ENCODE peak calls at places on chromosomes 1 and 21, in four cellular contexts. V, U, Y and N are unnamed samples.
A peak's percentile ranks its signal among the peaks of the same experiment; 100 is the strongest.

GRCh38 chr1:42721926-42722325 is 18.1 kb downstream of the CLDN19 start:
- DNase-seq in V (no peak), Y (no peak), U (no peak), N (no peak)

GRCh38 chr1:67468066-67468718 is 38.0 kb upstream of the SERBP1 start:
- DNase-seq in U (no peak), V (no peak), Y (no peak), N (no peak)

GRCh38 chr1:53769780-53770179 is 30.8 kb upstream of the GLIS1 start:
- DNase-seq in U (no peak), Y (no peak), V (no peak), N (no peak)

GRCh38 chr1:15696956-15697521 is 12.9 kb downstream of the PLEKHM2 start:
- DNase-seq in V (no peak), Y (no peak), U (no peak), N (peak; percentile 66)

GRCh38 chr1:205488074-205488723 is 16.3 kb upstream of the CDK18 start:
- DNase-seq in Y (no peak), V (peak; percentile 73), U (peak; percentile 61), N (peak; percentile 24)

GRCh38 chr1:192610114-192610958 is 25.6 kb upstream of the RGS13 start:
- DNase-seq in V (peak; percentile 17), U (no peak), Y (no peak), N (no peak)

GRCh38 chr1:198121058-198121829 is 35.6 kb upstream of the NEK7 start:
- DNase-seq in Y (no peak), U (no peak), V (peak; percentile 78), N (no peak)

GRCh38 chr1:34331527-34331926 is 154.8 kb downstream of the C1orf94 start:
- DNase-seq in U (no peak), V (no peak), Y (no peak), N (no peak)

GRCh38 chr1:23664837-23665795 is 26.5 kb upstream of the RPL11 start:
- DNase-seq in V (peak; percentile 62), Y (no peak), U (no peak), N (no peak)

GRCh38 chr1:151024540-151025146 is 11.7 kb upstream of the BNIPL start:
- DNase-seq in V (peak; percentile 88), U (peak; percentile 79), Y (peak; percentile 68), N (peak; percentile 88)

GRCh38 chr1:88736633-88737248 is 52.7 kb downstream of the PKN2 start:
- DNase-seq in V (peak; percentile 33), U (no peak), Y (no peak), N (no peak)

GRCh38 chr1:72845342-72845741 is 563.0 kb upstream of the NEGR1 start:
- DNase-seq in U (no peak), Y (no peak), V (no peak), N (no peak)

GRCh38 chr1:10280442-10281350 is 70.3 kb downstream of the KIF1B start:
- DNase-seq in U (no peak), V (no peak), Y (no peak), N (no peak)

GRCh38 chr1:168379110-168379860 is 98.6 kb downstream of the TBX19 start:
- DNase-seq in U (no peak), V (no peak), Y (no peak), N (no peak)

GRCh38 chr1:164361927-164362326 is 197.1 kb upstream of the PBX1 start:
- DNase-seq in V (no peak), Y (no peak), U (no peak), N (no peak)

GRCh38 chr1:16944038-16944437 is 22.3 kb downstream of the CROCC start:
- DNase-seq in Y (no peak), U (no peak), V (no peak), N (no peak)

GRCh38 chr1:236914375-236914774 is 89.9 kb downstream of the MT1HL1 start:
- DNase-seq in Y (no peak), V (peak; percentile 86), U (no peak), N (no peak)

GRCh38 chr1:7236844-7237515 is 451.7 kb downstream of the CAMTA1 start:
- DNase-seq in Y (no peak), V (no peak), U (no peak), N (no peak)
- H3K27ac ChIP-seq in Y (no peak overlapping the region), V (no peak overlapping the region), U (no peak overlapping the region), N (no peak overlapping the region)

GRCh38 chr1:93022580-93022979 is 56.5 kb upstream of the MTF2 start:
- DNase-seq in U (no peak), Y (no peak), V (no peak), N (no peak)

GRCh38 chr1:93029317-93029716 is 49.8 kb upstream of the MTF2 start:
- DNase-seq in U (no peak), Y (no peak), V (no peak), N (peak; percentile 84)

GRCh38 chr1:93028542-93028941 is 50.5 kb upstream of the MTF2 start:
- DNase-seq in U (no peak), V (no peak), Y (no peak), N (no peak)

GRCh38 chr1:93021539-93022134 is 57.4 kb upstream of the MTF2 start:
- DNase-seq in Y (no peak), U (no peak), V (peak; percentile 67), N (peak; percentile 55)

DNA sequence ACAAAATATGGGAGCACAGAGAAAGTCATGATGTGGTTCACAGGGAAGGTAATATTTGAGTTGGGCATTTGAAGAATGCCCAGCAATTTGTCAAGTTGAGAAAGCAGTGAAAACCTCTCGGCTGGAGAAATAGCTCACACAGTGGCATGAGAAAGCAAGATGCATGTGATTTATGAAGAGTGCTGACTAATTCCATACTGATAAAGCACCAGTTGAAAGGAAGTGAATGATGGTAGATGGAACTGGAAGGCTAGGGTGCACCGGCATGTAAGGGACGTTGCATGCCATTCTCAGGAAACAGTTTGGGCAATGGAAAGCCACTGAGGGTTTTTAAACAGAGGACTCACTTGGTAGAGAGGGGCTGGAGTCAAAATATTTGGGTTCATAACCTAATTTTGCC is 53.5 kb upstream of the MTF2 start:
- DNase-seq in V (peak; percentile 60), U (no peak), Y (no peak), N (no peak)
- H3K4me1 ChIP-seq in V (peaks cover 3% of the 10 kb centered on the region), U (no peaks in the 10 kb centered on the region), Y (no peaks in the 10 kb centered on the region), N (peaks cover 23% of the 10 kb centered on the region)

DNA sequence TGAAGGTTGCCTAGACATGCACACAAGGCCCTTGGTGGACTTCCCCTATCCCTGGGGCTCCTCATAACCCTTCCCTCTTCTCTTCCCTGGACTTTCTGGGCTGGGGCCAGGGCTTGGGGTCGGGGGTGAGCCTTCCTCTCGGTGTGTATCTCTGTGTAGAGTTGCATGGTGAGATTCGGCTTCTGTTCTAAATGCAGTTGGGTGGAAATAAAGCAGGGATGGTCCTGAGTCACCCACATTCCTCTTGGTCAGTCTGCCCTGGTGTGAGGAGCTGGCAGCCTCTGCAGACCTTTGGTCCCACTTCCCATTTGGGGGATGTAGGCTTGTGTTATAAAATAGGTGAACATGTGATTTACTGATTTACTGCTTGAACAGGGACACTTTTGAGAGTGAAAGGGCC is 38.0 kb downstream of the ADARB1 start:
- DNase-seq in U (no peak), V (no peak), Y (no peak), N (no peak)
- H3K27me3 ChIP-seq in U (no peaks in the 10 kb centered on the region), V (no peaks in the 10 kb centered on the region), Y (no peaks in the 10 kb centered on the region), N (no peaks in the 10 kb centered on the region)

GRCh38 chr1:212486591-212486963 is 53.9 kb downstream of the NENF start:
- DNase-seq in V (no peak), Y (no peak), U (no peak), N (no peak)

GRCh38 chr1:212485895-212486590 is 53.3 kb downstream of the NENF start:
- DNase-seq in Y (peak; percentile 78), U (peak; percentile 56), V (peak; percentile 66), N (no peak)

GRCh38 chr1:212483154-212483505 is 50.4 kb downstream of the NENF start:
- DNase-seq in Y (no peak), U (no peak), V (no peak), N (no peak)

GRCh38 chr1:212487286-212487685 is 54.6 kb downstream of the NENF start:
- DNase-seq in Y (no peak), V (no peak), U (no peak), N (no peak)

GRCh38 chr1:212485218-212485609 is 52.5 kb downstream of the NENF start:
- DNase-seq in U (no peak), Y (no peak), V (no peak), N (no peak)
- H3K27ac ChIP-seq in U (no peak overlapping the region), Y (peak overlapping the region; percentile 82), V (no peak overlapping the region), N (no peak overlapping the region)

DNA sequence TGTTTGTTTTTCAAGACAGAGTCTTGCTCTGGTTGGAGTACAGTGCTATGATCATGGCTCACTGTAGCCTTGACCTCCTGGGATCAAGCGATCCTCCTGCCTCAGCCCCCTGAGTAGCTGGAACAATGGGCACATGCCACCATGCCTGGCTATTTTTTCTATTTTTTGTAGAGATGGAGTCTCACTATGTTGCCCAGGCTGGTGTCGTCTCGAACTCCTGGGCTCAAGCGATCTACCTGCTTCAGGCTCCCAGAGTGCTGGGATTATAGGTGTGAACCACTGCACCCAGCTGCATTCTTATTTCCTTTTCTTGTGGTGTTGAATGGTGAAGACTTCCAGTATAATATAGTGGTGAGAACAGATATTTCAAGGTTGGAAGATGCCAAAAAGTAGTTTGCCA is 28.0 kb downstream of the B3GALT5 start:
- DNase-seq in V (no peak), Y (no peak), U (no peak), N (no peak)
- H3K4me1 ChIP-seq in V (no peaks in the 10 kb centered on the region), Y (no peaks in the 10 kb centered on the region), U (peaks cover 74% of the 10 kb centered on the region), N (no peaks in the 10 kb centered on the region)

DNA sequence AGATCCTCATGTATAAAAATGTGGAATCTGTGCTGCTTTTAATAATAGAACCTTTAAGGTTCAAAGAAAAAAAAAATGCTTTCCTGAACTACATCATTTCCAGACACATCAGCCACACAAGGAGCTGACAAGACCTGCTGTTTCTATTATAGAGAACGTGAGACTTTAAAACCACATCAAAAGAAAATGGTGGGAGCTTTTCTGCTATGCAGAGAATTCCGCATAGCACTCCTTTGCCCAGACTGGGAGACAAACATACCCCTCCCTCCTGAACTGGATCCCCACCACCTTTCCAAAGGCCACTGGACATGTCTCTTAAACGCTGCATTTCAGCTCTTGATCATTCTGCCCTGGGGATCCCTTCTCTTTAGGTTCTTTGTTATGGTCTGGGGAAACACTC is 41.9 kb downstream of the TRIT1 start:
- DNase-seq in Y (no peak), U (no peak), V (no peak), N (no peak)
- H3K27me3 ChIP-seq in Y (no peaks in the 10 kb centered on the region), U (no peaks in the 10 kb centered on the region), V (no peaks in the 10 kb centered on the region), N (no peaks in the 10 kb centered on the region)

GRCh38 chr1:51736702-51737101 is 119.8 kb downstream of the OSBPL9 start:
- DNase-seq in Y (no peak), U (peak; percentile 41), V (peak; percentile 92), N (no peak)
- H3K27ac ChIP-seq in Y (peak overlapping the region; percentile 12), U (peak overlapping the region; percentile 4), V (peak overlapping the region; percentile 69), N (no peak overlapping the region)

GRCh38 chr1:2558030-2558400 is 1.8 kb downstream of the TNFRSF14 start:
- DNase-seq in U (no peak), V (no peak), Y (no peak), N (no peak)
- H3K4me1 ChIP-seq in U (peaks cover 31% of the 10 kb centered on the region), V (peaks cover 87% of the 10 kb centered on the region), Y (peaks cover 15% of the 10 kb centered on the region), N (peaks cover 28% of the 10 kb centered on the region)

DNA sequence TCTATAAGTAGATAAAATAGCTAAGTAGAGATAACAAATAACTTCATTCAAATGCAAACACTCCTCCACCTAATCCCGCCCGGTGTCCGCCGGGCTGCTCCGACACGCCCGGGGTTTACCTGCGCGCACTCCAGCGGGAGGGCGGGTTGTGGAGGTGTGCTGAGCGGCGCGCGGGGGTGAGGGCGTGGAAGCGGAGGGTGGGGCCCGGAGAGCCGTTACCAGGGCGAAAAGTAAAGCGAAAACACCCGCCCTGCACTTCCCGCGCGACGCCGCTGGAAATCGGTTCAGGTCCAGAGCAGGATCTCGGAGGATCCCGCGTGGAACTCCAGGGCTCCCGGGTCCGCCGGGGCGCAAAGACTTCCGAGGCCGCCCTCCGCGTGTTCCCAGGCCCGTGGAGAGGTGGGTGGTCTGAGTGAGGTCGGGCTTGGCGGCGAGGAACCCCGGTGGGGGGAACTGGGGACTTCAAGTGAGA is 1.8 kb upstream of the ATF3 start:
- DNase-seq in V (peak; percentile 33), Y (peak; percentile 88), U (peak; percentile 87), N (peak; percentile 57)
- H3K27me3 ChIP-seq in V (peaks cover 48% of the 10 kb centered on the region), Y (no peaks in the 10 kb centered on the region), U (no peaks in the 10 kb centered on the region), N (peaks cover 26% of the 10 kb centered on the region)